ENCODE peak calls at places on chromosomes 5 and 9, in eight cellular contexts. M is NCI-H146; L is activated naive CD4-positive, alpha-beta T cell treated with Interleukin-2 at 50 U/mL for 16 hours; W is germinal center; J is AG10803; V is CD8-positive, alpha-beta T cell; N is tibial artery; A is nephron progenitor cell. D is an unnamed sample.

GRCh38 chr5:100787648-100788047 is 115.4 kb downstream of the ST8SIA4 start:
- DNase-seq in V (no peak), J (no peak), M (no peak), W (no peak), N (no peak), L (no peak), A (no peak), D (no peak)

GRCh38 chr5:85484982-85485574 is 1100.4 kb upstream of the EDIL3 start:
- DNase-seq in N (no peak), W (no peak), A (no peak), M (no peak), V (no peak), J (no peak), L (no peak), D (no peak)

GRCh38 chr9:1219284-1219683 is 169.1 kb downstream of the DMRT2 start:
- DNase-seq in L (no peak), V (no peak), W (no peak), J (no peak), M (no peak), N (no peak), A (no peak), D (no peak)

GRCh38 chr5:9108156-9108555 is 437.7 kb downstream of the SEMA5A start:
- DNase-seq in J (peak), L (no peak), V (no peak), A (no peak), M (no peak), N (no peak), W (no peak), D (no peak)

GRCh38 chr9:77647659-77648457 is at the start of gene GNA14:
- DNase-seq in N (peak), J (peak), A (no peak), M (no peak), L (no peak), V (no peak), W (no peak), D (peak)

GRCh38 chr9:108271646-108272349 is 584.0 kb downstream of the ACTL7B start:
- DNase-seq in M (peak), J (peak), L (no peak), W (no peak), N (no peak), A (peak), V (no peak), D (peak)

GRCh38 chr5:144332265-144332664 is 161.6 kb downstream of the KCTD16 start:
- DNase-seq in A (no peak), L (no peak), N (no peak), V (no peak), W (peak), J (no peak), M (peak), D (no peak)

GRCh38 chr5:178407646-178408045 is 175.0 kb upstream of the PHYKPL start:
- DNase-seq in W (no peak), A (no peak), M (no peak), N (no peak), L (no peak), V (no peak), J (no peak), D (no peak)

GRCh38 chr5:38870595-38870994 is 24.8 kb downstream of the OSMR start:
- DNase-seq in J (no peak), A (no peak), V (no peak), L (no peak), N (no peak), W (no peak), M (no peak), D (no peak)

GRCh38 chr9:127905788-127906191 is 6.4 kb upstream of the ST6GALNAC6 start:
- DNase-seq in A (no peak), N (peak), M (no peak), W (no peak), J (no peak), L (peak), V (peak), D (no peak)

GRCh38 chr5:143168171-143168681 is 235.3 kb downstream of the NR3C1 start:
- DNase-seq in M (no peak), V (no peak), A (no peak), J (peak), N (no peak), L (no peak), W (no peak), D (no peak)

GRCh38 chr5:119706049-119706448 is 76.7 kb downstream of the FAM170A start:
- DNase-seq in M (no peak), N (no peak), W (no peak), A (no peak), L (no peak), V (no peak), J (no peak), D (no peak)

GRCh38 chr5:133950821-133951612 is 17.4 kb downstream of the C5orf15 start:
- DNase-seq in J (no peak), M (no peak), L (no peak), W (no peak), A (no peak), V (no peak), N (no peak), D (no peak)

GRCh38 chr9:137376386-137376785 is 46.6 kb downstream of the EXD3 start:
- DNase-seq in M (no peak), J (no peak), V (no peak), N (no peak), L (no peak), W (no peak), A (no peak), D (no peak)

GRCh38 chr5:83871533-83872380 is 151.1 kb upstream of the HAPLN1 start:
- DNase-seq in N (no peak), L (no peak), J (no peak), V (no peak), W (no peak), A (no peak), M (no peak), D (no peak)

GRCh38 chr9:89278997-89279739 is 31.8 kb upstream of the CKS2 start:
- DNase-seq in A (peak), V (no peak), J (peak), L (no peak), W (peak), N (no peak), M (peak), D (peak)

GRCh38 chr9:4382722-4383317 is 83.0 kb upstream of the GLIS3 start:
- DNase-seq in W (peak), A (no peak), L (no peak), J (peak), V (no peak), N (no peak), M (peak), D (peak)

GRCh38 chr9:93826905-93827544 is 128.1 kb downstream of the BARX1 start:
- DNase-seq in J (no peak), W (no peak), A (no peak), V (no peak), N (no peak), M (no peak), L (no peak), D (no peak)

GRCh38 chr5:136033848-136034247 is 5.1 kb downstream of the TGFBI start:
- DNase-seq in W (no peak), L (no peak), J (peak), N (no peak), A (no peak), M (no peak), V (no peak), D (no peak)

GRCh38 chr9:128715436-128715750 is 8.5 kb downstream of the ZDHHC12 start:
- DNase-seq in L (no peak), N (peak), J (no peak), W (no peak), M (no peak), A (no peak), V (no peak), D (no peak)

GRCh38 chr5:119287547-119288073 is 68.2 kb upstream of the TNFAIP8 start:
- DNase-seq in A (no peak), W (no peak), J (no peak), L (peak), V (no peak), N (no peak), M (no peak), D (no peak)

D was measured in retina.